ENCODE peak calls at places on chromosomes 13 and 19, in seven cellular contexts. Y is SK-N-SH, S is GM23338, T is HCT116, G is Karpas-422, U is GM23248, K is MM.1S. D is an unnamed sample. For H3K9me2 and H3K4me1, the result is how much of the 10 kb centered on the place peaks cover.

GRCh38 chr19:49594157-49595005 is 3.4 kb downstream of the PRR12 start:
- DNase-seq in Y (no peak), S (no peak), T (no peak), G (no peak), U (no peak), K (no peak), D (peak)

GRCh38 chr19:33785795-33786194 is 10.9 kb upstream of the KCTD15 start:
- DNase-seq in Y (no peak), S (no peak), T (no peak), G (no peak), U (peak), K (no peak), D (no peak)

GRCh38 chr13:93227280-93227905 is 786 bp downstream of the GPC6 start:
- DNase-seq in Y (peak), S (peak), T (no peak), G (no peak), U (peak), K (peak), D (peak)

GRCh38 chr19:13297023-13297422 is 146.8 kb downstream of the IER2 start:
- DNase-seq in Y (no peak), S (no peak), T (no peak), G (no peak), U (peak), K (no peak), D (no peak)

GRCh38 chr19:54430306-54431254 is 15.3 kb downstream of the TTYH1 start:
- DNase-seq in Y (peak), S (peak), T (peak), G (peak), U (peak), K (no peak), D (peak)

GRCh38 chr19:7349961-7350711 is 1.4 kb downstream of the ARHGEF18 start:
- DNase-seq in Y (no peak), S (no peak), T (no peak), G (no peak), U (no peak), K (no peak), D (no peak)

GRCh38 chr19:45589768-45590167 is 5.2 kb upstream of the OPA3 start:
- DNase-seq in Y (no peak), S (no peak), T (no peak), G (no peak), U (no peak), K (no peak), D (no peak)

GRCh38 chr19:43735957-43736356 is 18.8 kb downstream of the SMG9 start:
- DNase-seq in Y (no peak), S (no peak), T (no peak), G (no peak), U (peak), K (no peak), D (no peak)

GRCh38 chr19:40594657-40595077 is 6.5 kb upstream of the LTBP4 start:
- DNase-seq in Y (no peak), S (no peak), T (no peak), G (no peak), U (peak), K (no peak), D (no peak)

GRCh38 chr13:110757296-110757695 is 43.8 kb downstream of the ING1 start:
- DNase-seq in Y (no peak), S (peak), T (no peak), G (no peak), U (no peak), K (no peak), D (no peak)

GRCh38 chr19:7657047-7657779 is 11.6 kb upstream of the RETN start:
- DNase-seq in Y (no peak), S (no peak), T (no peak), G (no peak), U (peak), K (no peak), D (no peak)

GRCh38 chr13:68609671-68610070 is 1379.5 kb upstream of the PCDH9 start:
- DNase-seq in Y (no peak), S (no peak), T (no peak), G (no peak), U (no peak), K (no peak), D (no peak)

GRCh38 chr19:45973564-45974338 is at the start of gene NOVA2:
- DNase-seq in Y (peak), S (peak), T (peak), G (peak), U (peak), K (no peak), D (peak)

GRCh38 chr13:50387124-50387581 is 371.9 kb downstream of the KCNRG start:
- DNase-seq in Y (peak), S (peak), T (no peak), G (peak), U (peak), K (peak), D (peak)

GRCh38 chr13:33893559-33893958 is 75.6 kb downstream of the RFC3 start:
- DNase-seq in Y (no peak), S (no peak), T (no peak), G (no peak), U (no peak), K (no peak), D (no peak)

GRCh38 chr19:48271531-48272151 is 1.8 kb downstream of the ZNF114 start:
- DNase-seq in Y (peak), S (peak), T (no peak), G (no peak), U (peak), K (no peak), D (peak)

GRCh38 chr19:2475702-2476450 is at the start of gene GADD45B:
- DNase-seq in Y (peak), S (peak), T (peak), G (peak), U (peak), K (peak), D (peak)
- H2AFZ ChIP-seq in Y (peak), S (no peak), T (peak), G (no peak), U (peak), K (peak), D (peak)

GRCh38 chr13:99037756-99038155 is 59.9 kb upstream of the DOCK9 start:
- DNase-seq in Y (no peak), S (no peak), T (no peak), G (no peak), U (no peak), K (no peak), D (no peak)
- H3K9me2 ChIP-seq in Y (under half), S (under half), T (under half), G (under half), U (under half), K (under half), D (under half)

GRCh38 chr19:15328312-15328711 is 4.0 kb downstream of the BRD4 start:
- DNase-seq in Y (no peak), S (no peak), T (no peak), G (no peak), U (no peak), K (no peak), D (no peak)
- H3K4me1 ChIP-seq in Y (under half), S (under half), T (under half), G (half or more), U (half or more), K (under half), D (under half)

GRCh38 chr13:81379183-81379582 is 1038.3 kb upstream of the SPRY2 start:
- DNase-seq in Y (no peak), S (no peak), T (no peak), G (no peak), U (no peak), K (no peak), D (no peak)
- H2AFZ ChIP-seq in Y (no peak), S (no peak), T (no peak), G (no peak), U (no peak), K (no peak), D (no peak)

D was measured in hepatocyte.